ENCODE peak calls at places on chromosome 13, in five cellular contexts. I is IMR-90, V is mesenchymal stem cell, B is H1, A is mesendoderm. Z is an unnamed sample.

GRCh38 chr13:81676008-81676407 is 1335.1 kb upstream of the SPRY2 start:
- DNase-seq in B (no peak), I (no peak), A (no peak), V (no peak), Z (no peak)

GRCh38 chr13:112983428-112984196 is 14.6 kb downstream of the MCF2L start:
- DNase-seq in B (no peak), A (no peak), I (no peak), V (no peak), Z (no peak)

GRCh38 chr13:37473035-37473434 is 125.5 kb downstream of the POSTN start:
- DNase-seq in A (peak; percentile 42), V (no peak), B (no peak), I (no peak), Z (no peak)

GRCh38 chr13:37216340-37216739 is 110.9 kb upstream of the CSNK1A1L start:
- DNase-seq in I (no peak), V (no peak), B (no peak), A (no peak), Z (no peak)

GRCh38 chr13:112781881-112782361 is 92.1 kb downstream of the ATP11A start:
- DNase-seq in A (no peak), I (no peak), B (no peak), V (no peak), Z (no peak)

GRCh38 chr13:76522083-76522755 is 364.0 kb downstream of the KCTD12 start:
- DNase-seq in I (peak; percentile 37), B (no peak), V (peak; percentile 20), A (peak; percentile 70), Z (no peak)

GRCh38 chr13:85586422-85586831 is 212.8 kb downstream of the SLITRK6 start:
- DNase-seq in B (no peak), I (peak; percentile 85), V (peak; percentile 69), A (no peak), Z (no peak)

GRCh38 chr13:65653548-65654078 is 1576.5 kb downstream of the PCDH9 start:
- DNase-seq in I (no peak), A (peak; percentile 7), B (no peak), V (no peak), Z (no peak)

GRCh38 chr13:57682128-57682716 is 50.7 kb downstream of the PCDH17 start:
- DNase-seq in B (no peak), I (no peak), A (peak; percentile 3), V (no peak), Z (no peak)

GRCh38 chr13:85286081-85286480 is 513.1 kb downstream of the SLITRK6 start:
- DNase-seq in V (no peak), B (no peak), A (no peak), I (peak; percentile 4), Z (no peak)

GRCh38 chr13:44296856-44297255 is 76.8 kb upstream of the SERP2 start:
- DNase-seq in V (no peak), I (no peak), B (no peak), A (no peak), Z (no peak)

GRCh38 chr13:79225487-79226232 is 180.4 kb downstream of the RBM26 start:
- DNase-seq in I (no peak), V (peak; percentile 33), B (no peak), A (peak; percentile 37), Z (no peak)

GRCh38 chr13:97306646-97307045 is 84.5 kb downstream of the MBNL2 start:
- DNase-seq in V (no peak), B (no peak), I (no peak), A (no peak), Z (no peak)

GRCh38 chr13:44744880-44745633 is 168.9 kb upstream of the TSC22D1 start:
- DNase-seq in B (no peak), I (no peak), V (no peak), A (no peak), Z (no peak)

GRCh38 chr13:113928701-113929627 is 44.9 kb downstream of the C13orf46 start:
- DNase-seq in A (no peak), I (peak; percentile 69), V (peak; percentile 62), B (no peak), Z (no peak)

GRCh38 chr13:47463726-47464125 is 537.3 kb downstream of the SUCLA2 start:
- DNase-seq in B (no peak), I (peak; percentile 69), V (peak; percentile 80), A (peak; percentile 57), Z (no peak)

GRCh38 chr13:23889598-23890224 is 511 bp upstream of the MIPEP start:
- DNase-seq in A (peak; percentile 19), V (no peak), I (no peak), B (no peak), Z (peak; percentile 33)

GRCh38 chr13:106151056-106151699 is 384.3 kb downstream of the EFNB2 start:
- DNase-seq in A (peak; percentile 47), V (peak; percentile 81), I (peak; percentile 84), B (peak; percentile 15), Z (peak; percentile 48)

GRCh38 chr13:63586467-63586866 is 2170.8 kb upstream of the PCDH20 start:
- DNase-seq in V (no peak), B (no peak), A (no peak), I (no peak), Z (no peak)

GRCh38 chr13:113318956-113319355 is 21.9 kb downstream of the LAMP1 start:
- DNase-seq in A (no peak), I (no peak), B (no peak), V (no peak), Z (no peak)

GRCh38 chr13:70108276-70108845 is at the start of gene KLHL1:
- DNase-seq in I (no peak), B (no peak), V (no peak), A (no peak), Z (no peak)

GRCh38 chr13:76976488-76976887 is 15.4 kb upstream of the CLN5 start:
- DNase-seq in A (no peak), B (no peak), V (no peak), I (no peak), Z (no peak)

GRCh38 chr13:97234742-97235141 is 12.6 kb downstream of the MBNL2 start:
- DNase-seq in I (no peak), A (no peak), B (no peak), V (no peak), Z (no peak)

GRCh38 chr13:99967884-99968520 is 3.6 kb downstream of the ZIC5 start:
- DNase-seq in B (no peak), V (no peak), I (no peak), A (peak; percentile 67), Z (no peak)

GRCh38 chr13:94201022-94201421 is 278.5 kb downstream of the DCT start:
- DNase-seq in B (no peak), A (peak; percentile 68), I (no peak), V (no peak), Z (no peak)

GRCh38 chr13:20230913-20231838 is 943 bp downstream of the GJB6 start:
- DNase-seq in A (peak; percentile 17), B (no peak), I (no peak), V (no peak), Z (no peak)

GRCh38 chr13:20227730-20228129 is 4.4 kb downstream of the GJB6 start:
- DNase-seq in B (no peak), V (no peak), A (no peak), I (no peak), Z (no peak)

GRCh38 chr13:20232556-20233277 is 598 bp upstream of the GJB6 start:
- DNase-seq in I (no peak), A (no peak), B (no peak), V (no peak), Z (no peak)

GRCh38 chr13:20227288-20227687 is 4.8 kb downstream of the GJB6 start:
- DNase-seq in B (no peak), I (no peak), A (no peak), V (no peak), Z (no peak)

DNA sequence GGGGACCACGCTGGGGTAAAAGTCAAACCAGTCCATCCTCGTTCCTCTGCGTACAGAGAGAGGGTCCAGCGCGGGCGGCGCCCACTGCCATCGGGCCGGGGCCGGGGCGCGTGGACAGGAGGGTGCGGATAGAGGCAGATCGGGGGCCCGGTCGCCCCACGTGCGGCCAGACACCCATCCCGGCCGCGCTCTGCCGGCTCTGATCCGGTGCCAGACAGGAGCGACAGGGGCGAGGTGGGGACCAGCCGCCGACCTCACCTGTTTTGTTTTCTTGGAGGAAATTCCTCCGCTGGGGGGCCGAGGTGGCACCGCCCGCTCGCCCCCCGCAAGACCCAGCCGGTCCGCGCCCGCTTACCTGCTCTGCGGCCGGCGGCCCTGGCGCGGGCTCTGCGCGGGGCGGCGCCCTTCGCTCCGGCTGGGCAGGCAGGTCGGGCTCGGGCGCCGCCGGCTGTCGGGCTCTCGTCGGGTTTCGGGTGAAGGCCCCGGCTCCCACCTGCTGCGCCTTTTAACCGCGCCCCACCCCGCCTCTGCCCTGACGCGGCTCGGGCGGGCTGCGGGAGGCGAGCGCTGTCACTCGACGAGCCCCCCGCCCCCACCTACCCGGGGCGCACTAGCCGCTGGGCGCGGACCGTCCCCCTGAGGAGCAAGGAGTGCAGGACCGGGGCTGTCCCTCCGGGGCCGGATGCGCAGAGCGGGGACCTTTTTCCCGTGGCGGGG is at the start of gene GJB6:
- DNase-seq in A (peak; percentile 32), V (no peak), I (no peak), B (peak; percentile 5), Z (peak; percentile 17)
- H3K23ac ChIP-seq in A (no peak within 1 kb of the TSS), V (no peak within 1 kb of the TSS), I (peak within 1 kb of the TSS; percentile 24), B (no peak within 1 kb of the TSS), Z (no peak within 1 kb of the TSS)

GRCh38 chr13:41310963-41311606 is at the start of gene NAA16:
- DNase-seq in A (peak; percentile 91), I (peak; percentile 90), V (peak; percentile 88), B (peak; percentile 75), Z (peak; percentile 91)
- H2BK120ac ChIP-seq in A (no peak within 1 kb of the TSS), I (peak within 1 kb of the TSS; percentile 66), V (no peak within 1 kb of the TSS), B (no peak within 1 kb of the TSS), Z (peak within 1 kb of the TSS; percentile 72)

GRCh38 chr13:30737511-30738342 is 2.4 kb downstream of the ALOX5AP start:
- DNase-seq in A (no peak), V (no peak), B (no peak), I (no peak), Z (no peak)
- H3K23ac ChIP-seq in A (no peak overlapping the region), V (no peak overlapping the region), B (no peak overlapping the region), I (no peak overlapping the region), Z (no peak overlapping the region)

GRCh38 chr13:29510698-29511438 is 84.6 kb downstream of the SLC7A1 start:
- DNase-seq in I (no peak), V (no peak), A (no peak), B (no peak), Z (no peak)

GRCh38 chr13:29511980-29512379 is 83.5 kb downstream of the SLC7A1 start:
- DNase-seq in I (peak; percentile 56), B (no peak), V (no peak), A (no peak), Z (no peak)

GRCh38 chr13:29509999-29510586 is 85.4 kb downstream of the SLC7A1 start:
- DNase-seq in I (peak; percentile 57), V (no peak), B (no peak), A (no peak), Z (no peak)

GRCh38 chr13:29513002-29513980 is 82.2 kb downstream of the SLC7A1 start:
- DNase-seq in V (peak; percentile 40), A (no peak), B (no peak), I (peak; percentile 63), Z (no peak)

GRCh38 chr13:29511439-29511814 is 84.1 kb downstream of the SLC7A1 start:
- DNase-seq in I (no peak), A (no peak), V (no peak), B (no peak), Z (no peak)
- H2BK120ac ChIP-seq in I (no peak overlapping the region), A (no peak overlapping the region), V (no peak overlapping the region), B (no peak overlapping the region), Z (no peak overlapping the region)

GRCh38 chr13:38514575-38514974 is 164.9 kb downstream of the UFM1 start:
- DNase-seq in I (no peak), A (no peak), V (no peak), B (no peak), Z (no peak)
- H3K23ac ChIP-seq in I (no peak overlapping the region), A (no peak overlapping the region), V (no peak overlapping the region), B (no peak overlapping the region), Z (no peak overlapping the region)

Z was measured in neuronal stem cell.